ENCODE peak calls at places on chromosomes 2 and 18, in seven cellular contexts. T is B cell, Q is AG09319, H is WTC11, A is vagina, K is lower lobe of right lung, V is tibial nerve. R is an unnamed sample.

GRCh38 chr18:10131036-10131774 is 217.4 kb downstream of the VAPA start:
- DNase-seq in T (no peak), H (no peak), A (peak), K (no peak), Q (no peak), V (no peak), R (no peak)

GRCh38 chr2:3493610-3493997 is 25.7 kb downstream of the ADI1 start:
- DNase-seq in K (no peak), T (no peak), V (no peak), A (no peak), H (peak), Q (no peak), R (no peak)

GRCh38 chr18:75779450-75779849 is 351.9 kb upstream of the SMIM21 start:
- DNase-seq in T (no peak), V (no peak), A (no peak), H (no peak), Q (no peak), K (no peak), R (peak)

GRCh38 chr2:182506606-182507005 is 79.8 kb upstream of the PDE1A start:
- DNase-seq in V (no peak), Q (no peak), A (no peak), H (no peak), T (no peak), K (no peak), R (no peak)

GRCh38 chr2:133333189-133333588 is 235.1 kb downstream of the NCKAP5 start:
- DNase-seq in H (no peak), Q (no peak), V (no peak), T (no peak), K (no peak), A (no peak), R (no peak)

GRCh38 chr2:5250482-5250881 is 441.7 kb upstream of the SOX11 start:
- DNase-seq in T (no peak), Q (no peak), H (no peak), A (no peak), V (no peak), K (no peak), R (no peak)

GRCh38 chr18:79868811-79869541 is 71.2 kb downstream of the KCNG2 start:
- DNase-seq in V (peak), H (no peak), K (no peak), A (no peak), Q (no peak), T (no peak), R (no peak)

GRCh38 chr18:50401888-50402287 is 27.0 kb downstream of the SKA1 start:
- DNase-seq in A (no peak), Q (no peak), T (no peak), V (no peak), K (peak), H (peak), R (no peak)

GRCh38 chr2:9782197-9782719 is 61.0 kb upstream of the TAF1B start:
- DNase-seq in V (no peak), A (no peak), T (no peak), Q (no peak), K (peak), H (no peak), R (no peak)

GRCh38 chr2:16487686-16488085 is 177.9 kb downstream of the CYRIA start:
- DNase-seq in Q (peak), T (no peak), K (no peak), V (no peak), H (no peak), A (no peak), R (no peak)

GRCh38 chr2:20241973-20242726 is 17.2 kb upstream of the SDC1 start:
- DNase-seq in Q (no peak), K (no peak), A (no peak), T (peak), V (no peak), H (peak), R (no peak)

GRCh38 chr18:76262956-76263955 is 231.8 kb downstream of the ZNF516 start:
- DNase-seq in K (no peak), Q (no peak), H (no peak), T (no peak), A (no peak), V (no peak), R (no peak)

GRCh38 chr18:6219116-6219717 is 195.5 kb downstream of the L3MBTL4 start:
- DNase-seq in T (no peak), V (no peak), A (no peak), Q (peak), H (peak), K (no peak), R (no peak)

GRCh38 chr2:54725343-54726099 is 2.1 kb downstream of the EML6 start:
- DNase-seq in Q (no peak), H (no peak), A (no peak), K (no peak), T (no peak), V (no peak), R (no peak)

GRCh38 chr2:26465266-26465925 is 12.5 kb downstream of the OTOF start:
- DNase-seq in T (no peak), A (no peak), H (no peak), V (no peak), K (peak), Q (no peak), R (no peak)

GRCh38 chr2:65452150-65452895 is 19.9 kb upstream of the SPRED2 start:
- DNase-seq in Q (no peak), V (no peak), A (no peak), H (no peak), K (no peak), T (no peak), R (no peak)

GRCh38 chr2:12596771-12597170 is 120.0 kb upstream of the TRIB2 start:
- DNase-seq in Q (no peak), T (no peak), H (no peak), A (no peak), K (no peak), V (no peak), R (no peak)

GRCh38 chr18:11676867-11677266 is 12.2 kb upstream of the GNAL start:
- DNase-seq in K (no peak), H (no peak), T (no peak), Q (no peak), V (no peak), A (peak), R (no peak)

GRCh38 chr18:22283397-22283796 is 114.0 kb downstream of the GATA6 start:
- DNase-seq in V (no peak), Q (no peak), H (no peak), K (no peak), T (no peak), A (no peak), R (no peak)

GRCh38 chr2:232541961-232542714 is 2.6 kb downstream of the CHRNG start:
- DNase-seq in T (no peak), A (no peak), K (no peak), H (no peak), Q (no peak), V (no peak), R (peak)

GRCh38 chr2:167750675-167751074 is 496.7 kb downstream of the STK39 start:
- DNase-seq in H (no peak), T (no peak), V (no peak), K (no peak), A (no peak), Q (no peak), R (no peak)

GRCh38 chr2:135094508-135094907 is 42.4 kb downstream of the RAB3GAP1 start:
- DNase-seq in K (no peak), T (no peak), A (no peak), H (no peak), V (no peak), Q (no peak), R (no peak)

GRCh38 chr2:10300997-10301945 is 1.4 kb upstream of the HPCAL1 start:
- DNase-seq in H (no peak), T (no peak), K (no peak), Q (no peak), V (no peak), A (no peak), R (no peak)

GRCh38 chr2:130391058-130391871 is 35.4 kb downstream of the PTPN18 start:
- DNase-seq in H (peak), A (no peak), Q (no peak), K (peak), T (peak), V (peak), R (peak)

GRCh38 chr2:12131975-12132374 is 385.5 kb downstream of the LPIN1 start:
- DNase-seq in K (no peak), H (no peak), V (no peak), T (no peak), A (no peak), Q (no peak), R (no peak)

GRCh38 chr2:167759531-167759930 is 487.9 kb downstream of the STK39 start:
- DNase-seq in A (no peak), H (peak), V (no peak), T (no peak), K (no peak), Q (no peak), R (no peak)

GRCh38 chr2:47016172-47016913 is 100.7 kb upstream of the MCFD2 start:
- DNase-seq in V (no peak), Q (peak), T (no peak), A (no peak), K (peak), H (peak), R (no peak)

GRCh38 chr2:182521453-182522427 is 94.9 kb upstream of the PDE1A start:
- DNase-seq in T (no peak), K (no peak), H (no peak), V (no peak), A (no peak), Q (no peak), R (no peak)

GRCh38 chr2:194291104-194291503 is 1365.9 kb upstream of the SLC39A10 start:
- DNase-seq in T (no peak), H (no peak), K (no peak), A (no peak), Q (no peak), V (no peak), R (no peak)

GRCh38 chr2:169965495-169965894 is 138.2 kb downstream of the UBR3 start:
- DNase-seq in Q (no peak), V (no peak), K (no peak), A (no peak), T (no peak), H (no peak), R (no peak)

GRCh38 chr2:26770986-26771586 is 7.0 kb downstream of the SLC35F6 start:
- DNase-seq in A (no peak), H (peak), Q (peak), K (no peak), T (no peak), V (peak), R (no peak)

GRCh38 chr18:74831571-74832250 is 234.0 kb downstream of the ZNF407 start:
- DNase-seq in Q (no peak), A (no peak), K (no peak), T (no peak), V (no peak), H (no peak), R (no peak)

GRCh38 chr18:56257215-56257614 is 381.2 kb downstream of the TXNL1 start:
- DNase-seq in T (no peak), A (no peak), H (no peak), K (no peak), V (no peak), Q (no peak), R (no peak)

GRCh38 chr2:212596688-212597087 is 58.1 kb upstream of the ERBB4 start:
- DNase-seq in A (no peak), H (no peak), V (no peak), K (no peak), Q (no peak), T (no peak), R (no peak)

GRCh38 chr2:207530160-207531023 is 630 bp downstream of the CREB1 start:
- DNase-seq in K (peak), A (no peak), T (peak), H (no peak), Q (no peak), V (no peak), R (no peak)

GRCh38 chr2:231968820-231969219 is 7.3 kb downstream of the DIS3L2 start:
- DNase-seq in V (no peak), Q (no peak), A (no peak), K (no peak), T (no peak), H (no peak), R (no peak)

GRCh38 chr18:2911533-2911932 is 64.7 kb downstream of the EMILIN2 start:
- DNase-seq in K (no peak), Q (no peak), V (no peak), H (no peak), A (peak), T (no peak), R (no peak)

DNA sequence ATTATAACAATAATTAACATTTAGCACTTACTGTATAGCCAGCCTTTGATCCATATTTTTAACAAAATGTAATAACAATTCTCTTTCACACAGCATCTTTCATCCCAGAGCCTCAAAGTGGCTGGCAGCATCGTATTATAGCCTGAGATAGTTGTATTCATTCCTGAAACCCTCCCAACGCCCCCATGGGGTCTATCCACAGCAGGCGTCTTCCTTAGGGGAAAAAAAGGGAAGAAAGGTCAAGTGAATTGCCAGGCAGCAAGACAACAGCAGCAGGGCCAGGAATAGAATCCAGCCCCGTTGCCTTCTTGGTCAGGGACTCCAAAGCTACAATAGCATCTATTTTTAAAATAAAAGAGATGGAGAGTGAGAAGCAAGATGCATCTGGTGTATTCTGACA is 424.4 kb upstream of the ID2 start:
- DNase-seq in Q (no peak), H (no peak), V (no peak), K (no peak), T (no peak), A (no peak), R (no peak)
- TF ChIP-seq CTCF in Q (no peak), H (no peak), V (no peak), K (no peak), T (no peak), A (no peak), R (no peak)

GRCh38 chr2:177123048-177123447 is 89.5 kb upstream of the HNRNPA3 start:
- DNase-seq in H (no peak), K (no peak), Q (no peak), A (no peak), T (no peak), V (no peak), R (no peak)

GRCh38 chr2:177118636-177119035 is 94.0 kb upstream of the HNRNPA3 start:
- DNase-seq in V (no peak), H (peak), T (no peak), K (no peak), A (no peak), Q (no peak), R (no peak)

GRCh38 chr2:177119099-177119498 is 93.5 kb upstream of the HNRNPA3 start:
- DNase-seq in V (no peak), Q (no peak), K (no peak), A (no peak), T (no peak), H (no peak), R (no peak)

GRCh38 chr2:177114712-177115111 is 97.9 kb upstream of the HNRNPA3 start:
- DNase-seq in H (no peak), T (no peak), Q (no peak), V (no peak), K (no peak), A (no peak), R (no peak)

GRCh38 chr2:177117755-177118154 is 94.8 kb upstream of the HNRNPA3 start:
- DNase-seq in K (no peak), Q (no peak), H (no peak), T (no peak), V (no peak), A (no peak), R (no peak)
- TF ChIP-seq CTCF in K (no peak), Q (no peak), H (no peak), T (no peak), V (no peak), A (no peak), R (no peak)

DNA sequence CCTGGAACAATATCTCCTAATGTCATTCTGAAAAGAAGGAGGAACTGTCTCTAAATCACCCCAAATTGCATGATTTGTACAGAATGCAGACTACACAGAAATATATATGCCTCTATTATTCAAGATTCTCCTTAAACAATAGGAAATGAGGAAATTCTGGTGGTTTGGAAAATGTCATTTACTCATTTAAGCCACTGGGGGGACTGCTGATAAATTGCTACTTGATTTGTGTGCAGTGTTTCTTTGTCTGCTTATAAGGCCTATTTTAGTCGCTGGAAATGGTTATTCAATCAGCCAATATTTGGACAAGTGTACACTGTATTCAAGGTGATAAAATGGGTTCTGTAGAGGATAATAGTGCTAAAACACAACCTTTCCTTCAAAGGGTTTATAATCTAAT is 801.9 kb upstream of the CELF4 start:
- DNase-seq in K (no peak), T (no peak), H (no peak), A (no peak), Q (no peak), V (no peak), R (no peak)
- TF ChIP-seq CTCF in K (no peak), T (no peak), H (no peak), A (no peak), Q (no peak), V (no peak), R (no peak)

DNA sequence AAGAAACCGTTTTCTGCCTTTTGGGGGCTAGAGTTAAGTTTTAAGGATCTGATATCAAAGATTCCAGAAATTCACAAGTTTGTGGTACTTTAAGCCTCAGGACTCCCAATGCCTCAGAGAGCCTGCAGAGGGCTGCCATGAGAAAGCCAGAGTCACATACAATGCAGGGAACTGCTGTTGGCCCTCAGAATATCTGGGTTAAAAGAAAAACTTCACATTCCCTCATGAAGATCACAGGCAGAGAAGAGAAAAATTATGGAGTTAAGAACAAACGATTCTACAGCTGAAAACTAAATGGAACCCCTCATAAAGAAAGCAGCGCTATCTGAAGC is 39.5 kb downstream of the HDAC4 start:
- DNase-seq in K (no peak), Q (no peak), A (no peak), T (no peak), V (no peak), H (no peak), R (no peak)
- TF ChIP-seq CTCF in K (no peak), Q (peak), A (no peak), T (no peak), V (no peak), H (no peak), R (no peak)

GRCh38 chr2:1051585-1051984 is 100.9 kb downstream of the SNTG2 start:
- DNase-seq in T (no peak), H (peak), K (no peak), V (no peak), A (no peak), Q (no peak), R (no peak)

GRCh38 chr2:1053781-1054180 is 103.1 kb downstream of the SNTG2 start:
- DNase-seq in T (no peak), V (no peak), A (no peak), K (no peak), H (no peak), Q (no peak), R (no peak)

GRCh38 chr2:1052671-1053270 is 102.1 kb downstream of the SNTG2 start:
- DNase-seq in V (no peak), K (no peak), Q (no peak), A (no peak), H (no peak), T (no peak), R (no peak)

GRCh38 chr2:1049691-1050090 is 99.0 kb downstream of the SNTG2 start:
- DNase-seq in K (no peak), H (no peak), T (no peak), Q (no peak), V (no peak), A (no peak), R (no peak)

DNA sequence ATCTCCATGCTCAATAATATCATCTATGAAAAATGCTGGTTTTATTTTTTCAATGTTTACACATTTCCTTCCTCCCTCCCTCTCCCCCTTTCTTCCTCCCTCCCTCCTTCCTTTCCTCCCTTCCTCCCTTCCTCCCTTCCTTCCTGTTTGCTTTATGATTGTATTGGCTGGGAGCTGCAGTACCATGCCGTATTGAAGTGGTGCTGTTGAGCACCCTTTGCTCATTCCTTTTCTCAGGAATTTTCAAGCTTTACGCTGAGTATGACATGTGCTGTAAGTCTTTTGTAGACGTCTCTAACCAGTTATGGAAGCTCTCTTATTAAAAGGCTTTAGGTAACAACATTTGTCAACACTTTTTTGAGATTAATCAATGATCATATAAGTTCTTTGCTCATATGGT is 100.4 kb downstream of the SNTG2 start:
- DNase-seq in H (no peak), V (no peak), K (no peak), Q (no peak), A (no peak), T (no peak), R (no peak)
- TF ChIP-seq CTCF in H (no peak), V (no peak), K (no peak), Q (no peak), A (no peak), T (no peak), R (no peak)

DNA sequence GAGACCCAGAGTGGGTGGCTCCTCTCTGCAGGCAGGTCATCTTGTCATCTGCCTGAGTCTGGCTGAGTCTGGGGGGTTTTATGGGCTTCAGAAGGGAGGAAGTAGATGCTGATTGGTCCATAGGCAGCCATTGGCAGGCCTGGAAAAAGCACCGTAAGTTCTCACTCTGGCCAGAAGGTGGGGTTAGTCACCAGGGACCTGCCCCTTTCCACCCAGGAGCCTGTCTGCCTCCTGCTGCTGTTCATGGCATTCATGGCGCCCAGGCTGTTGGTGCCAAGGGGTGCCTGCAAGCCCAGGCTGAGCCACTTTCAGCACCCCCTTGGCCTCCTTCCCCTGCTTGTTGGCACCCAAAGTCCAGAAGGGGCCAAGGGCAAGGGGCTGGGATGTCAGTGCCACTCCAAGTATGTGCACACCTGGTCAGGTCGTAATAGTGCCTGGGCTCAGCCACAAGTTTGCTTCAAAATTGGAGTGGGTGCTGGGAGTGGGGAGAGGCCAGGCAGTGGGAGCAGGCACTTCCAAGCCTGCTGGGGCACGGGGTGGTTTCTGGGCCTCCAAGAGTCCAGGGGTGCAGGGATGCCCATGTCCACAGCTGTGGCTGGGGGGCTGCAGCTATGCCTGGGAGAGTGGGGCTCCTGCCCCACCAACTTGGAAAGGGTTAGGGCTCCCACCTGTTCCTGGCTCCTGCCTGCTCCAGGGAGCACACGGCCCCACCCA is 178.1 kb downstream of the FAM210A start:
- DNase-seq in T (no peak), Q (no peak), A (peak), H (no peak), V (no peak), K (no peak), R (no peak)
- TF ChIP-seq CTCF in T (no peak), Q (no peak), A (no peak), H (no peak), V (no peak), K (no peak), R (no peak)

R was measured in D721Med.